ENCODE peak calls at places on chromosomes 4 and X, in seven cellular contexts. B is ascending aorta, L is adrenal gland, X is heart left ventricle, I is tibial artery, U is upper lobe of left lung, R is body of pancreas. T is an unnamed sample. For H3K9me3, the result is how much of the 10 kb centered on the place peaks cover.

GRCh38 chrX:135437867-135438733 is 16.4 kb downstream of the SMIM10L2A start:
- DNase-seq in B (no peak), L (no peak), X (no peak), I (no peak), U (peak), R (peak), T (no peak)

GRCh38 chr4:95410387-95411005 is 138.3 kb downstream of the UNC5C start:
- DNase-seq in B (no peak), L (no peak), X (no peak), I (no peak), U (no peak), R (no peak), T (no peak)

GRCh38 chr4:86927843-86928395 is 6.9 kb upstream of the AFF1 start:
- DNase-seq in B (peak), L (peak), X (no peak), I (peak), U (no peak), R (no peak), T (peak)

GRCh38 chrX:19334945-19335626 is 8.6 kb upstream of the PDHA1 start:
- DNase-seq in B (no peak), L (no peak), X (no peak), I (no peak), U (no peak), R (no peak), T (peak)

GRCh38 chrX:64885850-64886249 is 90.4 kb downstream of the ZC4H2 start:
- DNase-seq in B (no peak), L (peak), X (no peak), I (no peak), U (no peak), R (peak), T (no peak)

GRCh38 chr4:100340534-100341364 is 150.5 kb upstream of the DDIT4L start:
- DNase-seq in B (no peak), L (no peak), X (no peak), I (no peak), U (no peak), R (no peak), T (no peak)

GRCh38 chr4:5982156-5982973 is 35.9 kb downstream of the C4orf50 start:
- DNase-seq in B (peak), L (no peak), X (no peak), I (peak), U (no peak), R (no peak), T (no peak)

GRCh38 chrX:84469226-84469625 is 33.0 kb downstream of the HDX start:
- DNase-seq in B (no peak), L (no peak), X (no peak), I (no peak), U (no peak), R (no peak), T (peak)

GRCh38 chr4:10623241-10623640 is 61.3 kb downstream of the CLNK start:
- DNase-seq in B (no peak), L (no peak), X (no peak), I (no peak), U (no peak), R (no peak), T (no peak)

GRCh38 chr4:65865489-65865888 is 195.2 kb upstream of the EPHA5 start:
- DNase-seq in B (no peak), L (peak), X (no peak), I (no peak), U (no peak), R (no peak), T (peak)

GRCh38 chrX:44036336-44036735 is 63.1 kb upstream of the NDP start:
- DNase-seq in B (no peak), L (no peak), X (no peak), I (no peak), U (no peak), R (no peak), T (peak)

GRCh38 chrX:69361286-69361926 is 142.7 kb upstream of the NALF2 start:
- DNase-seq in B (no peak), L (no peak), X (peak), I (peak), U (no peak), R (peak), T (no peak)

GRCh38 chr4:1499465-1499864 is 93.2 kb upstream of the NKX1-1 start:
- DNase-seq in B (no peak), L (no peak), X (peak), I (no peak), U (peak), R (no peak), T (no peak)

GRCh38 chr4:176547005-176547404 is 227.2 kb downstream of the SPCS3 start:
- DNase-seq in B (no peak), L (no peak), X (no peak), I (no peak), U (no peak), R (no peak), T (no peak)

GRCh38 chr4:77699731-77700210 is 94.2 kb downstream of the CXCL13 start:
- DNase-seq in B (no peak), L (no peak), X (no peak), I (no peak), U (no peak), R (no peak), T (peak)

GRCh38 chrX:129646721-129647587 is 7.8 kb downstream of the APLN start:
- DNase-seq in B (peak), L (no peak), X (no peak), I (no peak), U (no peak), R (no peak), T (no peak)

GRCh38 chrX:3165808-3166207 is 124.5 kb downstream of the ARSF start:
- DNase-seq in B (no peak), L (no peak), X (no peak), I (no peak), U (no peak), R (peak), T (no peak)

GRCh38 chrX:64093761-64094160 is 111.7 kb downstream of the AMER1 start:
- DNase-seq in B (no peak), L (peak), X (no peak), I (no peak), U (no peak), R (no peak), T (peak)

GRCh38 chr4:911221-911751 is 20.8 kb downstream of the GAK start:
- DNase-seq in B (no peak), L (no peak), X (no peak), I (no peak), U (peak), R (no peak), T (no peak)

GRCh38 chrX:104370089-104370488 is 115.4 kb upstream of the ESX1 start:
- DNase-seq in B (no peak), L (no peak), X (no peak), I (no peak), U (no peak), R (no peak), T (peak)

GRCh38 chr4:74969507-74970474 is 36.9 kb downstream of the PARM1 start:
- DNase-seq in B (no peak), L (no peak), X (peak), I (no peak), U (no peak), R (peak), T (peak)

GRCh38 chrX:9875801-9876200 is 89.6 kb downstream of the SHROOM2 start:
- DNase-seq in B (no peak), L (no peak), X (no peak), I (no peak), U (no peak), R (no peak), T (no peak)

GRCh38 chrX:78131117-78131516 is 8.3 kb downstream of the TAF9B start:
- DNase-seq in B (no peak), L (no peak), X (no peak), I (no peak), U (no peak), R (no peak), T (no peak)

GRCh38 chrX:19697416-19697815 is 182.1 kb upstream of the MAP3K15 start:
- DNase-seq in B (no peak), L (no peak), X (no peak), I (no peak), U (no peak), R (no peak), T (no peak)

GRCh38 chrX:17039826-17040225 is 93.4 kb downstream of the REPS2 start:
- DNase-seq in B (no peak), L (no peak), X (no peak), I (no peak), U (no peak), R (no peak), T (peak)

GRCh38 chrX:154529206-154529612 is 13.2 kb upstream of the FAM3A start:
- DNase-seq in B (no peak), L (peak), X (no peak), I (no peak), U (no peak), R (no peak), T (peak)

GRCh38 chr4:83171640-83172039 is 57.1 kb upstream of the PLAC8 start:
- DNase-seq in B (no peak), L (peak), X (no peak), I (no peak), U (no peak), R (no peak), T (peak)
- H3K27ac ChIP-seq in B (no peak), L (no peak), X (no peak), I (no peak), U (no peak), R (no peak), T (no peak)

GRCh38 chrX:72568406-72569092 is 4.1 kb downstream of the HDAC8 start:
- DNase-seq in B (no peak), L (peak), X (no peak), I (no peak), U (no peak), R (no peak), T (peak)

GRCh38 chrX:72569786-72570185 is 2.9 kb downstream of the HDAC8 start:
- DNase-seq in B (no peak), L (peak), X (no peak), I (no peak), U (no peak), R (no peak), T (peak)

GRCh38 chrX:72572248-72573157 is at the start of gene HDAC8:
- DNase-seq in B (peak), L (peak), X (peak), I (peak), U (no peak), R (peak), T (peak)

GRCh38 chrX:72576161-72576896 is 3.7 kb upstream of the HDAC8 start:
- DNase-seq in B (no peak), L (peak), X (no peak), I (no peak), U (no peak), R (no peak), T (no peak)

DNA sequence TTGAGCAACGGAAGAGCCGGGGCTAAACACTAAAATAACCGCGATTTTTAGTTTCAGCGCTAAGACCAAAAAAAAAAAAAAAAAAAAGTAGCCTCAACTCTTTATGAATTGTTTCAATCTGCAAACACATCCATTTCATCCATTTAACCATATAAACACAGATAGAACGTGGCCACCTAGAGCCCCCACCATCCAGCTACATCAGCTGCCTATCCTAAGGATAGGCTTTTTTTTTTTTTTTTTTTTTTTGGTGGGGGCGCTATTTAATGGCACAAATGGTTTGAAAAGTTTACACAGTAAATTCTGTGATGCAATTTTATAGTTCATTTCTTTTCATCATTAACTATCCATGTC is 492 bp upstream of the HDAC8 start:
- DNase-seq in B (no peak), L (no peak), X (no peak), I (no peak), U (no peak), R (no peak), T (no peak)
- TF ChIP-seq CTCF in B (no peak), L (no peak), X (no peak), I (no peak), U (no peak), R (no peak), T (no peak)

GRCh38 chrX:155956649-155957048 is 40.8 kb upstream of the IL9R start:
- DNase-seq in B (no peak), L (no peak), X (no peak), I (no peak), U (no peak), R (peak), T (no peak)

GRCh38 chrX:155956099-155956498 is 41.4 kb upstream of the IL9R start:
- DNase-seq in B (no peak), L (no peak), X (no peak), I (no peak), U (peak), R (no peak), T (no peak)

GRCh38 chrX:155957843-155958242 is 39.7 kb upstream of the IL9R start:
- DNase-seq in B (no peak), L (no peak), X (no peak), I (no peak), U (no peak), R (no peak), T (no peak)

GRCh38 chrX:155953055-155953454 is 44.4 kb upstream of the IL9R start:
- DNase-seq in B (no peak), L (no peak), X (no peak), I (no peak), U (no peak), R (no peak), T (no peak)

GRCh38 chrX:155954793-155955192 is 42.7 kb upstream of the IL9R start:
- DNase-seq in B (no peak), L (no peak), X (no peak), I (no peak), U (no peak), R (no peak), T (no peak)
- H3K9me3 ChIP-seq in B (under half), L (under half), X (under half), I (under half), U (under half), R (under half), T (under half)

DNA sequence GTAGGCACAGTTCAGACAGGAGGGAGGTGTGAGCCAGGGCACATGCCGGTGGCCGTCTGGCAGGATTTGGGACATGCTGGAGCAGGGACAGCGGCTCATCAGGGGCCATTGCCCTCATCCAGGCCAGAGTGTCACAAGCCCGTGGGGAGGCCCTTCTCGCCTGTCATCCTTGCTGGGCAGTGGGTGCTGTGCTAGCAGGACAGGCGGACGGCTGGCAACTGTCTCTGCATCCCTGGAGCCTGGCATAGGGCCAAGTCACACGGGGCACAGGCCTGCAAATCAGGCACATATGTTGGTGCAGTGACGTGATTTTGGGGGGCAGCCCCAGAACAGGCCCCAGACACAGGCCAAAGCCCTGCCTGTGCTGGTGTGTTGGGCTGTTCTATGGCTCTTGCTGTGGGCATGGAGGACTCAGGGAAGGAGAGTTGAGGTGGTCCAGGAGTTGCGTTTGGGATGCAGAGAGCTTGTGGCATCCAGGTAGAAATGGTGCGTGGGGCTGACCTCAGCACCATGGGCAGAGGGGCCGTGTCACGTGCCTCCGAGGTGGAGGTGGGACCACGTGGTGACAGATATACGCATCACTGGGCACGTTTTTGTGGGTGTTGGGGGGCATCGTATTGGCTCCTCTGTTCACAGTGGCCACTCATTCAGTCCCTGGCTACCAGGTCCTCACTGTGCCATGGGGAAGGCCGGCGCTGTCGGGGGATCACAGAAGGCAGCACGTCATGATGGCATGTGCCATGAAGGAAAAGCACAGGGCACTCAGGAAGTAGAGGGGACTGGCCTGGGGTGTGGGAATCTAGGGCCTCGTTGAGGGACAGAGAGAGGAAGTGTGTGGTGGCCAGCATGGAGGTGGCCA is 14.6 kb upstream of the MSANTD1 start:
- DNase-seq in B (no peak), L (no peak), X (no peak), I (no peak), U (peak), R (no peak), T (no peak)
- H3K27ac ChIP-seq in B (no peak), L (no peak), X (no peak), I (no peak), U (no peak), R (peak), T (no peak)

GRCh38 chrX:76850851-76851250 is 423.3 kb downstream of the MAGEE1 start:
- DNase-seq in B (no peak), L (no peak), X (no peak), I (no peak), U (no peak), R (no peak), T (no peak)
- TF ChIP-seq CTCF in B (no peak), L (no peak), X (no peak), I (no peak), U (no peak), R (no peak), T (no peak)

GRCh38 chrX:56029188-56029587 is 203.0 kb upstream of the KLF8 start:
- DNase-seq in B (no peak), L (no peak), X (no peak), I (no peak), U (no peak), R (no peak), T (no peak)
- H3K9me3 ChIP-seq in B (under half), L (under half), X (under half), I (under half), U (under half), R (under half), T (under half)

GRCh38 chrX:119236599-119237525 is 777 bp downstream of the PGRMC1 start:
- DNase-seq in B (peak), L (peak), X (peak), I (peak), U (no peak), R (peak), T (peak)
- H3K27ac ChIP-seq in B (peak), L (peak), X (peak), I (peak), U (peak), R (peak), T (peak)

T was measured in cardiac muscle cell.